ENCODE peak calls at places on chromosomes 12 and 14, in six cellular contexts. G is mammary epithelial cell, D is left lung, R is fibroblast of lung, C is neural progenitor cell, Z is testis. B is an unnamed sample.

GRCh38 chr12:25690996-25691864 is 138.1 kb upstream of the LMNTD1 start:
- DNase-seq in G (no peak), R (no peak), D (no peak), Z (no peak), C (no peak), B (no peak)

GRCh38 chr14:99768381-99768780 is 24.8 kb upstream of the EML1 start:
- DNase-seq in R (no peak), Z (no peak), D (no peak), G (no peak), C (peak), B (peak)

GRCh38 chr12:76462668-76463224 is 96.8 kb downstream of the OSBPL8 start:
- DNase-seq in Z (no peak), G (no peak), D (no peak), C (no peak), R (peak), B (no peak)

GRCh38 chr12:106436183-106436582 is 78.6 kb downstream of the POLR3B start:
- DNase-seq in G (peak), R (no peak), C (peak), Z (no peak), D (no peak), B (no peak)

GRCh38 chr12:130198026-130198662 is 35.9 kb downstream of the FZD10 start:
- DNase-seq in D (no peak), Z (no peak), G (no peak), R (no peak), C (no peak), B (no peak)

GRCh38 chr14:106500571-106500970 is 974.2 kb downstream of the TMEM121 start:
- DNase-seq in Z (no peak), D (no peak), R (no peak), C (no peak), G (no peak), B (no peak)

GRCh38 chr14:73896521-73896920 is 9.9 kb downstream of the ZNF410 start:
- DNase-seq in G (no peak), D (no peak), R (no peak), C (no peak), Z (no peak), B (no peak)

GRCh38 chr14:63857467-63858030 is 4.7 kb downstream of the SYNE2 start:
- DNase-seq in Z (no peak), G (peak), C (no peak), D (no peak), R (no peak), B (no peak)

GRCh38 chr14:91414475-91415342 is 2.9 kb downstream of the CCDC88C start:
- DNase-seq in G (no peak), R (no peak), C (peak), D (no peak), Z (no peak), B (no peak)

GRCh38 chr14:20179880-20180279 is 10.8 kb upstream of the OR11G2 start:
- DNase-seq in G (no peak), D (no peak), Z (no peak), C (no peak), R (no peak), B (no peak)

GRCh38 chr12:207804-208203 is 6.2 kb downstream of the SLC6A12 start:
- DNase-seq in C (no peak), R (no peak), Z (no peak), D (no peak), G (no peak), B (no peak)

DNA sequence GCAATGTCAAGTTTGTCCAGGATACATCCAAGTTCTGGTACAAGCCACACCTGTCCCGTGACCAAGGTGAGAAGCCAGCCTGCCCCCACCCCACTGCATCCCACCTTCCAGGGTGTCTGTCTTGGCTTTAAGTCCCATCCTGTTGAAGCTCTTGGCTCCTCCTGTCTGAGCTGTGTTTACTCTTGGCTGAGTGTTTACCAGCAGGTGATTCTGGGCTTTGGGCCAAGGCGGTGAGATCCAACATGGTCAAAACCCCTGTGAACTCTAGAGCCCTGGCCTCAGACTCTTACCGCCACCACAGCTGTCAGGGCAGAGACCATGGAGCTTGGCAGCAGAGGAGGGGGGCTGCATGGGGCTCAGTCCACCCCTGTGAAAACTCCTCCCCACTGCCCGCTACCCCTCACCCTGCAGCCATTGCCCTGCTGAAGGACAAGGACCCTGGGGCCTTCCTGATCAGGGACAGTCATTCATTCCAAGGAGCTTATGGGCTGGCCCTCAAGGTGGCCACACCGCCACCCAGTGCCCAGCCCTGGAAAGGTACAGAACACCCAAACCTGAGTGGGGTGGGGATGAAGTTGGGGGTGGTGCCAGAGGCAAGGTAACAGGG is 11.6 kb downstream of the TNS2 start:
- DNase-seq in Z (peak), C (peak), G (no peak), R (no peak), D (peak), B (no peak)
- H3K27ac ChIP-seq in Z (peak), C (no peak), G (no peak), R (no peak), D (peak), B (no peak)

DNA sequence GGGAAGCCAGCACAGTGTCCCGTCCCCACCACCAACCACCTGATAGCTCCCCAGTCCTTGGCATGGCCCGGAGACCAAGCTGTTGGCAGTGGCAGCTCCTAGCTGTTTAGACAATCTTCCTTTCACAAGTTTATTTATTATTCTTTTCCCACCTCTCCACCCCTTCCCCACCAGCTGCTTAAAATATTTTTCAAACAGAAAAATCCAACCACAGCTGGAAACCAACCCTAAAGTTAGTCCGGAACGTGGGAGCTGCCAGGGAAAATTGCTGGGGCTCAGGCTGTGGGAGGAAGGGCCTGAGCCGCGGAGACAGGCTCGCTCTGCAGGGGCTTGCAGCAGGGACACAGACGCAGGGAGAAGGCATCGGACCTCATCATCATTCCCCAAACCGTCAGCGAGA is 16.1 kb upstream of the TMEM106C start:
- DNase-seq in D (no peak), G (no peak), R (peak), C (no peak), Z (no peak), B (peak)
- H3K27ac ChIP-seq in D (no peak), G (peak), R (no peak), C (no peak), Z (no peak), B (no peak)

GRCh38 chr14:29584992-29585391 is 342.7 kb downstream of the PRKD1 start:
- DNase-seq in R (peak), C (peak), Z (peak), D (peak), G (no peak), B (peak)
- H3K27ac ChIP-seq in R (peak), C (no peak), Z (no peak), D (peak), G (no peak), B (no peak)

DNA sequence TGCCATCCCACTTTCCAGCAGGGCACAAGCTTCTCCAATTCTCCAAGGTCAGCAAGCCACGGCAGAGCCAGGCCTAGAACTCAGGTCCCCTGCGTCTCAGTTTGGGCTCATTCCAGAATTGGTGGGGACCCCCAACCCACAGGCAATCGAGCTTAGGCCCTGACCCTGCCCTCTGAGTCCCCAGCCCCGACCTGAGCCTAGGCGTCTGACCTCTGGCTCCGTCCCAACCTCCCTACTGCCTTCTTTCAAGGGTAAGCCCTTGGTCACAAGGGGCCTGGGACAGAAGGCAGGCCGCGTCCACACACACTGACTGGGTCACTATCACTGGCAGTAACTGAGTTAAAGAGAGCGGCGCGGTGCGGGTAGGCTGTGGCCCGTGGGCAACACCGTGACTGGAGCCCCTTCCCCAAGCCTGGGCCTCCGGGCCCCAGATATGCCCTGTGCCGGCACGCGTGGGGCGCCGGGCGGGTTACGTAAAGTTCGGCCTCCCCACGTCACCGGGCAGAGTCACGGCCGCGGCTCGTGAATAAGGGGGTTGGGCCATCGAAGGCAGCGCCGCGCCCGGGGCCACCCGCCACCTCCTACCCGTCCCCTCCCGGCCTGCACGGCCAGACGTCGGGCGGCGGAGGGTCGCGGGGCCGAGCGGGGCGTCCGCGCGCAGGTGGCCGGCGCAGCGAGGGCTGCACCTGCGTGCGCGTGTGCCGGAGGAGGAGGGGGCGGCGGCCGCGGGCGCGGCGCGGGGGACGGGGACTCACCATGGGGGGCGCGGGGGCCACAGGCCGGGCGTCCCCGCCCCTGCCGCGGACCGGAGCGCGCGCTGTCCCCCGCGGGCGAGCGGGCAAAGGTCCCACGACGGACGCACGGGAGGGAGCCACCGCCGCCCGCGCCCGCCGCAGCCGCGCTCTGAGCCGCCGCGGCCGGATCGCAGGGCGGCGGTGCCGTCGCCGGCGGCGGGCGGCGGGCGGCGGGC is 517 bp downstream of the ANKRD9 start:
- DNase-seq in D (peak), Z (peak), C (no peak), G (no peak), R (peak), B (peak)
- H3K27ac ChIP-seq in D (peak), Z (peak), C (no peak), G (peak), R (peak), B (peak)

GRCh38 chr14:36522347-36522971 is 2.4 kb upstream of the NKX2-1 start:
- DNase-seq in D (no peak), G (no peak), C (peak), R (no peak), Z (no peak), B (no peak)
- H3K27ac ChIP-seq in D (peak), G (no peak), C (no peak), R (no peak), Z (no peak), B (no peak)

GRCh38 chr14:76880432-76880831 is 54.2 kb downstream of the LRRC74A start:
- DNase-seq in Z (no peak), G (no peak), C (no peak), D (no peak), R (no peak), B (no peak)

GRCh38 chr14:76882646-76883045 is 56.4 kb downstream of the LRRC74A start:
- DNase-seq in G (no peak), D (no peak), Z (peak), C (no peak), R (peak), B (no peak)

GRCh38 chr14:76884853-76885276 is 58.7 kb downstream of the LRRC74A start:
- DNase-seq in C (no peak), G (no peak), D (no peak), Z (no peak), R (no peak), B (no peak)

GRCh38 chr14:76884394-76884793 is 58.2 kb downstream of the LRRC74A start:
- DNase-seq in Z (no peak), R (no peak), D (no peak), G (no peak), C (no peak), B (no peak)

GRCh38 chr14:76883437-76883836 is 57.2 kb downstream of the LRRC74A start:
- DNase-seq in Z (no peak), G (no peak), C (no peak), D (no peak), R (no peak), B (no peak)
- H3K27ac ChIP-seq in Z (no peak), G (no peak), C (no peak), D (no peak), R (no peak), B (no peak)